ENCODE peak calls at places on chromosomes 2 and 18, in six cellular contexts. R, P, L, G, Q and Z are unnamed samples.
A peak's percentile ranks its signal among the peaks of the same experiment; 100 is the strongest.

GRCh38 chr18:25817571-25818237 is 272.7 kb downstream of the SS18 start:
- DNase-seq in G (no peak), R (no peak), P (no peak), Q (no peak), L (no peak), Z (no peak)

GRCh38 chr2:16181062-16181740 is 240.9 kb downstream of the MYCN start:
- DNase-seq in L (no peak), Q (peak; percentile 82), G (no peak), P (no peak), R (no peak), Z (no peak)

GRCh38 chr2:101581675-101582299 is 106.9 kb upstream of the RFX8 start:
- DNase-seq in P (no peak), L (no peak), Q (no peak), R (no peak), G (no peak), Z (no peak)

GRCh38 chr18:74331404-74331803 is 15.8 kb downstream of the C18orf63 start:
- DNase-seq in G (peak; percentile 46), P (no peak), Q (no peak), L (peak; percentile 87), R (peak; percentile 18), Z (no peak)

GRCh38 chr2:168583710-168584521 is 127.8 kb downstream of the CERS6 start:
- DNase-seq in R (no peak), L (peak; percentile 56), G (peak; percentile 31), Q (no peak), P (no peak), Z (peak; percentile 25)

GRCh38 chr18:44149706-44150105 is 531.0 kb upstream of the SETBP1 start:
- DNase-seq in P (no peak), L (peak; percentile 90), R (no peak), Q (no peak), G (peak; percentile 1), Z (no peak)

GRCh38 chr2:127360242-127360641 is 27.5 kb downstream of the MAP3K2 start:
- DNase-seq in L (no peak), P (no peak), R (no peak), Q (no peak), G (no peak), Z (no peak)

GRCh38 chr2:208254871-208255556 is at the start of gene IDH1:
- DNase-seq in G (peak; percentile 95), P (peak; percentile 100), L (peak; percentile 94), R (peak; percentile 87), Q (peak; percentile 98), Z (peak; percentile 96)

GRCh38 chr2:94987074-94988020 is 38.2 kb upstream of the MAL start:
- DNase-seq in Q (no peak), R (no peak), L (no peak), P (no peak), G (no peak), Z (no peak)

GRCh38 chr2:130808482-130809268 is 28.0 kb upstream of the ARHGEF4 start:
- DNase-seq in G (peak; percentile 42), R (peak; percentile 46), L (no peak), P (no peak), Q (no peak), Z (no peak)

GRCh38 chr2:236654496-236654895 is 84.9 kb downstream of the ACKR3 start:
- DNase-seq in Q (no peak), R (no peak), L (no peak), G (no peak), P (no peak), Z (no peak)

GRCh38 chr2:125582521-125582920 is 1073.4 kb upstream of the GYPC start:
- DNase-seq in G (no peak), L (no peak), P (no peak), R (no peak), Q (no peak), Z (no peak)

GRCh38 chr18:69383191-69383590 is 17.5 kb upstream of the DOK6 start:
- DNase-seq in P (no peak), R (no peak), Q (no peak), G (no peak), L (peak; percentile 26), Z (no peak)

GRCh38 chr18:22493255-22493654 is 75.5 kb upstream of the CTAGE1 start:
- DNase-seq in Q (no peak), L (no peak), R (no peak), P (no peak), G (no peak), Z (no peak)

GRCh38 chr18:7885763-7886295 is 318.7 kb downstream of the PTPRM start:
- DNase-seq in R (no peak), G (no peak), L (peak; percentile 26), Q (no peak), P (no peak), Z (no peak)

GRCh38 chr18:39942702-39943101 is 2012.3 kb upstream of the PIK3C3 start:
- DNase-seq in L (peak; percentile 23), Q (no peak), P (no peak), R (no peak), G (no peak), Z (no peak)

GRCh38 chr18:3703732-3704176 is 253.8 kb downstream of the TGIF1 start:
- DNase-seq in G (peak; percentile 72), Q (peak; percentile 76), L (peak; percentile 80), P (peak; percentile 56), R (peak; percentile 48), Z (peak; percentile 45)

GRCh38 chr2:230666446-230666845 is 46.2 kb upstream of the CAB39 start:
- DNase-seq in G (no peak), R (no peak), Q (no peak), P (no peak), L (no peak), Z (no peak)

GRCh38 chr2:174339571-174339966 is 4.8 kb downstream of the SP9 start:
- DNase-seq in G (no peak), R (no peak), Q (no peak), P (no peak), L (no peak), Z (no peak)

GRCh38 chr2:32905270-32905669 is 41.5 kb upstream of the LTBP1 start:
- DNase-seq in R (no peak), G (no peak), Q (no peak), L (no peak), P (no peak), Z (no peak)

GRCh38 chr18:13112982-13113381 is 105.6 kb upstream of the LDLRAD4 start:
- DNase-seq in P (peak; percentile 69), L (peak; percentile 76), Q (peak; percentile 55), G (peak; percentile 54), R (peak; percentile 2), Z (peak; percentile 50)
- TF ChIP-seq CTCF in P (peak; percentile 64), L (peak; percentile 77), Q (peak; percentile 7), G (no peak), R (no peak), Z (peak; percentile 26)

GRCh38 chr2:218979846-218980738 is 4.9 kb downstream of the FEV start:
- DNase-seq in L (peak; percentile 82), Q (peak; percentile 89), R (peak; percentile 68), P (peak; percentile 84), G (peak; percentile 89), Z (peak; percentile 93)
- TF ChIP-seq CTCF in L (peak; percentile 83), Q (peak; percentile 90), R (peak; percentile 99), P (peak; percentile 98), G (peak; percentile 97), Z (peak; percentile 98)

DNA sequence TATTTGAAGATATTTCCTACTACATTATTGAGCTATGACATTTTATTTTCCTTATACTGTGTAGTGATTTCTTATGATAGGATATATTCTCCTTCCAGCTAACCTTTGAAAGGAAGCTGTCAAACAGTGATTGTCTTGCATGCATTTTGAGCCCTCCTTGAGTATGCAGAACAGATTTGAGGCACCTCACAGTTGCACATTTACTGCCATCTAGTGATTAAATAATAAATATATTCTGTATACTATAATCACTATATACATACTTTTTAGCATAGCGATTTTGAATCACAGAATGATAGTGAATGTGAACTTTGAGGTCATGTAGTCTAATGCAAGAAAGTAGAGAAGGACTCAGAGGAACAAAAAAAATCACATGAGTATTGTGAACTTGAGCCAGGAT is 268.4 kb upstream of the CDH19 start:
- DNase-seq in R (no peak), Q (no peak), L (peak; percentile 24), P (no peak), G (peak; percentile 18), Z (no peak)
- TF ChIP-seq CTCF in R (no peak), Q (no peak), L (peak; percentile 42), P (peak; percentile 59), G (peak; percentile 35), Z (no peak)

GRCh38 chr2:42973771-42974170 is 181.4 kb upstream of the HAAO start:
- DNase-seq in L (no peak), G (no peak), R (no peak), Q (no peak), P (no peak), Z (no peak)

GRCh38 chr2:42974303-42974696 is 181.9 kb upstream of the HAAO start:
- DNase-seq in R (no peak), P (no peak), G (no peak), L (no peak), Q (no peak), Z (no peak)

GRCh38 chr2:42974697-42975357 is 182.4 kb upstream of the HAAO start:
- DNase-seq in Q (peak; percentile 77), L (peak; percentile 69), G (peak; percentile 64), R (peak; percentile 6), P (peak; percentile 83), Z (peak; percentile 64)

GRCh38 chr2:42976400-42976799 is 184.0 kb upstream of the HAAO start:
- DNase-seq in L (no peak), R (no peak), G (no peak), Q (no peak), P (no peak), Z (no peak)

GRCh38 chr2:42975358-42975717 is 183.0 kb upstream of the HAAO start:
- DNase-seq in L (no peak), R (no peak), P (no peak), G (no peak), Q (no peak), Z (no peak)
- TF ChIP-seq CTCF in L (no peak), R (no peak), P (no peak), G (peak; percentile 11), Q (no peak), Z (no peak)

DNA sequence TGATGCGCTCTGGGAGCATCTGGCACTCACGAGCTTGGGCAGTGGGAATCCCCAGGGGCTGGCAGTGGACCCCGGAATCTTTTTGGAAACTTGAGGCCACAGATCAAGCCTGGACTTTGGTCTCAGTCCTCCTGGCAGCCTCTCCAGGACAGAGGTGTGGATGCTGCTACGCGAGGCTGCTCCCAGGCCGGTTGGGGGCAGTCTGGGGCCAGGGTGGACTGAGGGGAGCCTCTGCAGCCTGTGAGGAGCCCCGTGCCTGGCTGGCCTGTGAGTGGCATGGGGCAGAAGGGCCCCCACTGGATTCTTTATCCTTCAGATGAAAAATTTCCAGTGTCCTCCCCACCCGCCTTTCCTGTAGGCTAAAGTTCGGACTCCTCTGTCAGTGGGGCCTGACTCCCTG is 12.7 kb upstream of the DES start:
- DNase-seq in Q (no peak), L (no peak), R (no peak), G (no peak), P (no peak), Z (no peak)
- TF ChIP-seq CTCF in Q (no peak), L (peak; percentile 30), R (no peak), G (no peak), P (no peak), Z (no peak)

DNA sequence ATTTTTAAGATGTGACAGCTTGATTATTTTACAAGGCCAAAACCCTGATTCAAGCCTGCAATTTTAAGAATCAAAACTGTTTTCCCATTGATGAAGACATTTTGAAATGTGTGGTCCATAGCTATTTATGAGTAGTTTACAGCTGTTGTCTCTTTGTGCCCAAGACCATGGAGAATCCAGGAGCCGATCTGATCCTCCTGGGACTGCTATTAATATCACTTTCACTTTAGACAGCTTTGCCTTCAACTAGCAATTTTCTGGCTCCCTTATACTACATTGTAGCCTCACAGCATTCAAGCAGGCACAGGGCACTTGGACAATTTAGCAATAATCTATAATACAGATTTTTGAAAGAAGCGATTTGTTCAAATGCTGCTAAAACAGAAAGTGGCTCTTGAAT is 172.9 kb downstream of the SLC8A1 start:
- DNase-seq in G (no peak), Q (no peak), P (no peak), R (no peak), L (peak; percentile 11), Z (no peak)
- TF ChIP-seq CTCF in G (no peak), Q (no peak), P (no peak), R (no peak), L (no peak), Z (no peak)